ENCODE peak calls at places on chromosomes 6 and 20, in eight cellular contexts. H is WTC11, E is nephron progenitor cell, J is activated B cell treated with CpG ODN at 0.5 μM for 24 hours, K is left lung, Q is Peyer's patch, O is RWPE2, N is cardiac muscle cell. T is an unnamed sample.

GRCh38 chr6:149317656-149318571 is at the start of gene TAB2:
- DNase-seq in H (peak; percentile 55), N (peak; percentile 75), J (peak; percentile 57), E (peak; percentile 84), K (peak; percentile 55), Q (no peak), O (peak; percentile 63), T (no peak)

GRCh38 chr6:122248844-122249243 is 150.6 kb upstream of the HSF2 start:
- DNase-seq in N (no peak), H (no peak), J (no peak), Q (no peak), O (no peak), K (no peak), E (no peak), T (no peak)

GRCh38 chr6:99879431-99879830 is 114.6 kb downstream of the MCHR2 start:
- DNase-seq in J (no peak), E (no peak), N (no peak), K (no peak), H (no peak), Q (no peak), O (no peak), T (no peak)

GRCh38 chr6:144659202-144659731 is 374.1 kb downstream of the UTRN start:
- DNase-seq in E (peak; percentile 52), O (no peak), K (no peak), J (no peak), Q (no peak), H (peak; percentile 39), N (peak; percentile 55), T (no peak)

GRCh38 chr6:44475779-44476434 is 88.4 kb downstream of the CDC5L start:
- DNase-seq in E (peak; percentile 90), H (peak; percentile 92), O (peak; percentile 74), K (peak; percentile 79), J (peak; percentile 52), N (peak; percentile 89), Q (peak; percentile 85), T (no peak)

GRCh38 chr6:33061987-33062386 is 11.5 kb downstream of the HLA-DPA1 start:
- DNase-seq in K (no peak), Q (no peak), N (no peak), H (no peak), E (no peak), O (no peak), J (no peak), T (no peak)

GRCh38 chr6:169313347-169314010 is 59.8 kb upstream of the THBS2 start:
- DNase-seq in H (no peak), J (no peak), N (no peak), O (no peak), E (no peak), K (no peak), Q (no peak), T (no peak)

GRCh38 chr20:44909872-44910689 is at the start of gene PABPC1L:
- DNase-seq in N (peak; percentile 86), E (peak; percentile 75), Q (peak; percentile 84), O (peak; percentile 95), K (peak; percentile 84), J (peak; percentile 72), H (peak; percentile 90), T (peak; percentile 90)

GRCh38 chr6:31547727-31548422 is 467 bp downstream of the NFKBIL1 start:
- DNase-seq in H (no peak), K (peak; percentile 44), E (peak; percentile 21), O (no peak), Q (no peak), J (no peak), N (no peak), T (no peak)

GRCh38 chr6:129111853-129112252 is 228.9 kb downstream of the LAMA2 start:
- DNase-seq in H (no peak), K (no peak), J (no peak), N (no peak), E (no peak), O (no peak), Q (no peak), T (no peak)

GRCh38 chr20:19129976-19130612 is 82.3 kb upstream of the SLC24A3 start:
- DNase-seq in N (no peak), K (no peak), Q (peak; percentile 79), E (no peak), O (no peak), J (no peak), H (no peak), T (no peak)

GRCh38 chr6:148144917-148145521 is 197.6 kb upstream of the SASH1 start:
- DNase-seq in E (peak; percentile 82), N (peak; percentile 88), K (peak; percentile 60), O (no peak), J (peak; percentile 20), H (peak; percentile 78), Q (peak; percentile 75), T (no peak)

GRCh38 chr6:28161410-28162079 is 19.9 kb downstream of the ZKSCAN8 start:
- DNase-seq in H (peak; percentile 93), E (peak; percentile 80), O (peak; percentile 77), K (peak; percentile 81), N (peak; percentile 42), J (peak; percentile 79), Q (peak; percentile 86), T (peak; percentile 92)

GRCh38 chr6:27755768-27756167 is 156.4 kb downstream of the OR2B2 start:
- DNase-seq in J (no peak), E (no peak), H (no peak), K (no peak), O (no peak), Q (no peak), N (no peak), T (no peak)

GRCh38 chr6:5569491-5569890 is 308.2 kb downstream of the FARS2 start:
- DNase-seq in J (no peak), Q (no peak), H (no peak), K (no peak), O (no peak), N (no peak), E (no peak), T (no peak)

GRCh38 chr20:63934271-63935068 is 21.7 kb downstream of the UCKL1 start:
- DNase-seq in J (no peak), O (peak; percentile 90), H (peak; percentile 70), K (no peak), E (peak; percentile 50), Q (no peak), N (peak; percentile 49), T (peak; percentile 87)

GRCh38 chr6:75431379-75431778 is 62.2 kb downstream of the FILIP1 start:
- DNase-seq in K (no peak), N (peak; percentile 56), H (no peak), O (no peak), Q (no peak), J (no peak), E (no peak), T (no peak)

GRCh38 chr6:152557502-152557901 is 79.7 kb downstream of the SYNE1 start:
- DNase-seq in O (no peak), Q (no peak), K (no peak), J (no peak), H (no peak), N (no peak), E (no peak), T (no peak)

DNA sequence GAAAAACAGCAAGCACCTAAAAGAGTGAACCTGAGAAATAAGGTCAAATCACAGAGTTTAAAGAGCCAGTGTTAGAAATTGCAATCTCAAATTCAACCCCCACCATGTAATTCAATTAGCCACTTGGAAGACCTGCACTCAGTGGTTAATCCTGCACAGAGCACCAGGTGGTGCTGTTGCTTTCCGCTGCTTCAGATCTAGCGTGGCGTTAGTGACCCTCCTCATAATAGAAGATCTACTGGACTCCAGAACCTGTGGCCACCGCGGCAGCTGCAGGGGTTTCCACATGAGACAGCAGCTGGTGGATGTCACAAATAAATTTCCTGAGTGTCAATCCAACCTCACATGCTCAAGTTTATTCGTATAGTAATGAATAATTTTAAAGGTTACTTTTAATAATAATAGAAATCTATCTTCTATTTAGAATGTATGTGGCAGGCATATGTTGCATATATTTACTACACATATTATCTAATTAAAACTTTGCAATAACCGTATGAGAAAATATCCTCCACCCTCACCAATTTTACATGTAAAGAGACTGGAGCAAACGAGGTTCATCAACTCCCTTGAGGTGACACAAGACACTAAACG is 84.4 kb downstream of the SYNE1 start:
- DNase-seq in H (peak; percentile 75), E (peak; percentile 70), N (peak; percentile 80), J (no peak), K (peak; percentile 64), Q (no peak), O (no peak), T (no peak)
- TF ChIP-seq CTCF in H (peak; percentile 69), E (peak; percentile 90), N (peak; percentile 89), J (no peak), K (peak; percentile 88), Q (no peak), O (peak; percentile 95), T (peak; percentile 85)

DNA sequence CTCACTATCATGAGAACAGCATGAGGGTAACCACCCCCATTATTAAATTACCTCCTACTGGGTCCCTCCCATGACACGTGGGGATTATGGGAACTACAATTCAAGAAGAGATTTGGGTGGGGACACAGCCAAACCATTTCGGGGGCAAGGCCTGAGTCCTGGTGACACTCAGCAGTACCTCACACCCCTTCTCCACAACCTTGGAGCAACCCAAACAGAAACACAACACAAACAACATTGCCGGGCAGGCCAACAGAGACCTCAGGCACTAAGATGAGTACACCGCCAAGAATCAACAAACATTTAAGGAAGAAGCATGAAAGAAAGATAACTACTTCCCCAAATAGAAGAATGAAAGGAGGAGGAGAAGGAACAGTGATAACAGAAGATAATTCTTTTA is 16.9 kb downstream of the MOCS1 start:
- DNase-seq in J (no peak), N (no peak), E (no peak), O (no peak), H (no peak), K (no peak), Q (no peak), T (no peak)
- TF ChIP-seq CTCF in J (no peak), N (no peak), E (no peak), O (no peak), H (no peak), K (no peak), Q (no peak), T (no peak)

GRCh38 chr20:17648782-17649730 is 33.0 kb downstream of the RRBP1 start:
- DNase-seq in H (peak; percentile 41), J (no peak), E (no peak), O (no peak), N (peak; percentile 16), Q (peak; percentile 70), K (no peak), T (peak; percentile 65)
- TF ChIP-seq CTCF in H (peak; percentile 17), J (no peak), E (peak; percentile 27), O (peak; percentile 42), N (peak; percentile 39), Q (no peak), K (no peak), T (peak; percentile 78)

GRCh38 chr6:83854766-83855165 is 1.6 kb downstream of the RIPPLY2 start:
- DNase-seq in O (no peak), J (no peak), K (no peak), E (no peak), N (no peak), H (no peak), Q (no peak), T (no peak)

GRCh38 chr6:83861077-83861476 is 1.6 kb downstream of the CYB5R4 start:
- DNase-seq in H (no peak), K (no peak), J (no peak), O (no peak), N (no peak), Q (no peak), E (no peak), T (no peak)

GRCh38 chr6:83862776-83863471 is 3.4 kb downstream of the CYB5R4 start:
- DNase-seq in K (no peak), N (no peak), O (no peak), J (no peak), E (no peak), H (no peak), Q (no peak), T (no peak)

GRCh38 chr6:83860347-83860731 is 850 bp downstream of the CYB5R4 start:
- DNase-seq in J (no peak), O (no peak), N (no peak), H (no peak), K (no peak), Q (no peak), E (no peak), T (no peak)

GRCh38 chr6:83859410-83860346 is at the start of gene CYB5R4:
- DNase-seq in E (peak; percentile 97), Q (peak; percentile 97), K (peak; percentile 96), H (peak; percentile 97), J (peak; percentile 93), O (peak; percentile 90), N (peak; percentile 97), T (peak; percentile 95)
- TF ChIP-seq CTCF in E (no peak), Q (no peak), K (peak; percentile 25), H (no peak), J (no peak), O (peak; percentile 30), N (peak; percentile 63), T (peak; percentile 83)